ENCODE peak calls at places on chromosomes 16 and 17, in ten cellular contexts. X is tibial artery, F is AML-193, T is T follicular helper cell, J is sigmoid colon, R is C1 segment of cervical spinal cord, Y is HT1080, D is adrenal gland, V is mesenchymal stem cell, C is EL. L is an unnamed sample.

GRCh38 chr16:68800257-68800875 is 43.0 kb upstream of the TANGO6 start:
- DNase-seq in X (no peak), F (peak), T (no peak), J (peak), R (peak), Y (peak), D (peak), V (peak), C (peak), L (peak)

GRCh38 chr16:57277586-57277985 is 6.9 kb downstream of the PLLP start:
- DNase-seq in X (no peak), F (no peak), T (peak), J (peak), R (no peak), Y (peak), D (no peak), V (peak), C (peak), L (no peak)

GRCh38 chr17:30200086-30200485 is 35.4 kb downstream of the SLC6A4 start:
- DNase-seq in X (no peak), F (no peak), T (no peak), J (no peak), R (no peak), Y (no peak), D (peak), V (no peak), C (no peak), L (no peak)

GRCh38 chr17:61404702-61405046 is 5.0 kb downstream of the TBX2 start:
- DNase-seq in X (no peak), F (no peak), T (no peak), J (peak), R (no peak), Y (no peak), D (no peak), V (no peak), C (no peak), L (no peak)

GRCh38 chr16:85637061-85637807 is 24.1 kb downstream of the GSE1 start:
- DNase-seq in X (no peak), F (no peak), T (no peak), J (no peak), R (no peak), Y (no peak), D (no peak), V (no peak), C (no peak), L (no peak)

GRCh38 chr16:76741623-76742022 is 449.4 kb upstream of the MON1B start:
- DNase-seq in X (no peak), F (no peak), T (no peak), J (no peak), R (no peak), Y (no peak), D (no peak), V (no peak), C (no peak), L (no peak)

GRCh38 chr17:60039096-60039495 is 39.6 kb downstream of the HEATR6 start:
- DNase-seq in X (no peak), F (no peak), T (no peak), J (no peak), R (no peak), Y (peak), D (no peak), V (no peak), C (no peak), L (no peak)

GRCh38 chr17:79778504-79779087 is 648 bp downstream of the CBX2 start:
- DNase-seq in X (no peak), F (no peak), T (no peak), J (peak), R (no peak), Y (no peak), D (no peak), V (peak), C (no peak), L (no peak)

GRCh38 chr16:68367034-68367433 is 56.2 kb downstream of the PRMT7 start:
- DNase-seq in X (no peak), F (peak), T (peak), J (no peak), R (no peak), Y (no peak), D (peak), V (peak), C (peak), L (no peak)

GRCh38 chr16:31402687-31403086 is 9.6 kb downstream of the ITGAD start:
- DNase-seq in X (no peak), F (no peak), T (no peak), J (no peak), R (no peak), Y (no peak), D (no peak), V (no peak), C (peak), L (no peak)

GRCh38 chr16:79602615-79603014 is 2.1 kb upstream of the MAF start:
- DNase-seq in X (no peak), F (no peak), T (no peak), J (no peak), R (no peak), Y (no peak), D (no peak), V (no peak), C (no peak), L (no peak)

L was measured in ureter.